ENCODE peak calls at places on chromosomes 7 and 10, in five cellular contexts. H, P, L, Q and V are unnamed samples.

GRCh38 chr10:34690403-34691049 is 124.6 kb downstream of the PARD3 start:
- DNase-seq in H (no peak), P (no peak), L (no peak), Q (no peak), V (no peak)

GRCh38 chr10:101130984-101131961 is at the start of gene TLX1:
- DNase-seq in H (no peak), P (peak), L (peak), Q (no peak), V (no peak)

GRCh38 chr10:79048639-79049550 is 19.9 kb upstream of the ZMIZ1 start:
- DNase-seq in H (no peak), P (no peak), L (no peak), Q (no peak), V (no peak)

GRCh38 chr10:91294134-91294906 is 73.9 kb downstream of the PCGF5 start:
- DNase-seq in H (no peak), P (no peak), L (no peak), Q (no peak), V (no peak)

GRCh38 chr10:107163086-107163880 is 1.2 kb downstream of the SORCS1 start:
- DNase-seq in H (no peak), P (no peak), L (no peak), Q (no peak), V (peak)

GRCh38 chr10:10716972-10717371 is 300.7 kb upstream of the CELF2 start:
- DNase-seq in H (no peak), P (no peak), L (no peak), Q (no peak), V (no peak)

GRCh38 chr10:128854965-128855364 is 612.1 kb upstream of the MGMT start:
- DNase-seq in H (no peak), P (no peak), L (no peak), Q (no peak), V (no peak)

GRCh38 chr10:132326925-132327324 is 5.1 kb upstream of the LRRC27 start:
- DNase-seq in H (no peak), P (no peak), L (no peak), Q (no peak), V (no peak)

GRCh38 chr10:31288001-31288400 is 31.0 kb upstream of the ZEB1 start:
- DNase-seq in H (no peak), P (no peak), L (no peak), Q (no peak), V (no peak)

GRCh38 chr7:92873776-92874175 is 37.4 kb upstream of the CDK6 start:
- DNase-seq in H (no peak), P (no peak), L (no peak), Q (no peak), V (no peak)

GRCh38 chr10:76621886-76622620 is 1015.6 kb downstream of the KCNMA1 start:
- DNase-seq in H (no peak), P (peak), L (no peak), Q (no peak), V (no peak)

GRCh38 chr10:55495555-55495954 is 694.5 kb upstream of the PCDH15 start:
- DNase-seq in H (no peak), P (no peak), L (no peak), Q (no peak), V (no peak)

GRCh38 chr10:19772958-19773357 is 43.3 kb upstream of the PLXDC2 start:
- DNase-seq in H (no peak), P (no peak), L (no peak), Q (no peak), V (no peak)

GRCh38 chr10:42934351-42934811 is 142.5 kb upstream of the RET start:
- DNase-seq in H (no peak), P (no peak), L (no peak), Q (no peak), V (no peak)

GRCh38 chr10:121375201-121375600 is 223.0 kb downstream of the FGFR2 start:
- DNase-seq in H (no peak), P (no peak), L (no peak), Q (no peak), V (no peak)

GRCh38 chr7:7805511-7806153 is 87.2 kb upstream of the RPA3 start:
- DNase-seq in H (no peak), P (peak), L (no peak), Q (no peak), V (no peak)

GRCh38 chr10:500876-501275 is 188.6 kb downstream of the DIP2C start:
- DNase-seq in H (no peak), P (no peak), L (no peak), Q (no peak), V (no peak)

GRCh38 chr7:100567751-100568175 is 5.9 kb downstream of the SAP25 start:
- DNase-seq in H (no peak), P (peak), L (no peak), Q (peak), V (no peak)

GRCh38 chr10:127252818-127253217 is 56.4 kb upstream of the INSYN2A start:
- DNase-seq in H (no peak), P (no peak), L (no peak), Q (no peak), V (no peak)

GRCh38 chr10:599767-600166 is 89.7 kb downstream of the DIP2C start:
- DNase-seq in H (no peak), P (no peak), L (no peak), Q (no peak), V (no peak)

GRCh38 chr7:112573302-112574039 is 92.7 kb downstream of the LSMEM1 start:
- DNase-seq in H (no peak), P (no peak), L (no peak), Q (no peak), V (peak)

GRCh38 chr7:75776295-75776971 is 4.4 kb upstream of the CCL26 start:
- DNase-seq in H (peak), P (peak), L (no peak), Q (no peak), V (peak)

GRCh38 chr10:99304027-99304856 is 24.9 kb upstream of the CNNM1 start:
- DNase-seq in H (no peak), P (peak), L (no peak), Q (no peak), V (no peak)

GRCh38 chr10:30980951-30981616 is 50.6 kb downstream of the ZNF438 start:
- DNase-seq in H (no peak), P (no peak), L (no peak), Q (no peak), V (peak)

GRCh38 chr7:2635810-2636701 is 4.3 kb downstream of the TTYH3 start:
- DNase-seq in H (no peak), P (no peak), L (no peak), Q (no peak), V (no peak)

GRCh38 chr10:1677307-1677939 is 59.9 kb downstream of the ADARB2 start:
- DNase-seq in H (no peak), P (no peak), L (no peak), Q (no peak), V (no peak)

GRCh38 chr10:62734781-62735463 is 69.6 kb upstream of the ADO start:
- DNase-seq in H (no peak), P (no peak), L (no peak), Q (no peak), V (no peak)

GRCh38 chr10:644943-645334 is 44.5 kb downstream of the DIP2C start:
- DNase-seq in H (no peak), P (no peak), L (no peak), Q (no peak), V (no peak)

GRCh38 chr10:73088304-73088703 is 8.4 kb downstream of the P4HA1 start:
- DNase-seq in H (no peak), P (no peak), L (no peak), Q (no peak), V (no peak)

GRCh38 chr10:18583575-18584270 is 67.7 kb downstream of the NSUN6 start:
- DNase-seq in H (no peak), P (no peak), L (no peak), Q (no peak), V (no peak)

GRCh38 chr7:77802557-77803410 is 4.2 kb downstream of the PHTF2 start:
- DNase-seq in H (peak), P (no peak), L (no peak), Q (no peak), V (no peak)

GRCh38 chr7:50349963-50350944 is 45.7 kb downstream of the IKZF1 start:
- DNase-seq in H (peak), P (no peak), L (no peak), Q (peak), V (no peak)